ENCODE peak calls at places on chromosomes 11 and 22, in nine cellular contexts. H is astrocyte, F is upper lobe of right lung, Y is right cardiac atrium, P is cardiac fibroblast, X is neuronal stem cell, G is epithelial cell of esophagus, O is fibroblast of mammary gland, K is left ventricle myocardium inferior. L is an unnamed sample.
A peak's percentile ranks its signal among the peaks of the same experiment; 100 is the strongest.

GRCh38 chr11:131998020-131998419 is 627.6 kb downstream of the NTM start:
- DNase-seq in Y (no peak), K (no peak), O (no peak), X (no peak), F (no peak), P (no peak), H (no peak), G (no peak), L (no peak)

GRCh38 chr11:106156290-106156937 is 79.0 kb downstream of the AASDHPPT start:
- DNase-seq in Y (no peak), P (peak; percentile 90), X (peak; percentile 21), K (no peak), O (peak; percentile 79), H (peak; percentile 77), F (no peak), G (peak; percentile 83), L (peak; percentile 15)

GRCh38 chr11:46075168-46075567 is 46.1 kb downstream of the PHF21A start:
- DNase-seq in G (peak; percentile 86), Y (no peak), O (peak; percentile 76), F (no peak), X (no peak), H (peak; percentile 68), K (no peak), P (peak; percentile 73), L (no peak)

GRCh38 chr11:44515085-44515484 is 50.4 kb upstream of the CD82 start:
- DNase-seq in H (no peak), K (no peak), G (no peak), O (no peak), Y (no peak), P (peak; percentile 42), X (no peak), F (no peak), L (no peak)

GRCh38 chr11:30107899-30108298 is 91.1 kb upstream of the KCNA4 start:
- DNase-seq in Y (no peak), X (no peak), H (peak; percentile 40), P (peak; percentile 70), F (no peak), O (peak; percentile 75), G (peak; percentile 85), K (no peak), L (no peak)

GRCh38 chr11:61543606-61544306 is 35.2 kb downstream of the LRRC10B start:
- DNase-seq in O (peak; percentile 88), Y (no peak), F (no peak), X (no peak), G (peak; percentile 56), K (no peak), P (peak; percentile 49), H (peak; percentile 32), L (no peak)

GRCh38 chr22:50717709-50718351 is 20.2 kb upstream of the ACR start:
- DNase-seq in O (no peak), P (no peak), F (no peak), K (no peak), G (no peak), Y (peak; percentile 11), H (no peak), X (no peak), L (no peak)

GRCh38 chr11:132318421-132319157 is 948.2 kb downstream of the NTM start:
- DNase-seq in Y (no peak), O (no peak), H (peak; percentile 77), F (no peak), K (no peak), P (peak; percentile 3), G (peak; percentile 84), X (no peak), L (no peak)

GRCh38 chr11:127943763-127944162 is 643.6 kb downstream of the ETS1 start:
- DNase-seq in P (no peak), X (no peak), H (peak; percentile 15), K (no peak), O (peak; percentile 49), F (no peak), G (peak; percentile 53), Y (no peak), L (no peak)

GRCh38 chr11:114059278-114059983 is at the start of gene ZBTB16:
- DNase-seq in X (peak; percentile 84), P (peak; percentile 95), Y (peak; percentile 90), K (peak; percentile 93), F (peak; percentile 95), G (peak; percentile 67), H (no peak), O (peak; percentile 80), L (peak; percentile 48)

GRCh38 chr22:50245214-50246072 is 620 bp upstream of the TUBGCP6 start:
- DNase-seq in F (no peak), P (no peak), X (no peak), G (peak; percentile 48), K (no peak), H (no peak), O (no peak), Y (no peak), L (no peak)

GRCh38 chr22:46022881-46023512 is 46.0 kb upstream of the WNT7B start:
- DNase-seq in X (no peak), G (no peak), H (no peak), P (no peak), F (no peak), Y (no peak), K (no peak), O (no peak), L (no peak)

GRCh38 chr11:8207080-8208000 is 38.5 kb upstream of the RIC3 start:
- DNase-seq in H (peak; percentile 41), G (no peak), P (peak; percentile 18), X (no peak), O (peak; percentile 58), F (no peak), Y (no peak), K (no peak), L (no peak)

GRCh38 chr11:123470862-123471261 is 40.8 kb downstream of the GRAMD1B start:
- DNase-seq in H (no peak), G (no peak), O (no peak), X (no peak), Y (no peak), K (no peak), P (no peak), F (no peak), L (no peak)

GRCh38 chr11:15485432-15485831 is 370.7 kb downstream of the INSC start:
- DNase-seq in Y (no peak), F (no peak), K (no peak), H (no peak), G (no peak), O (no peak), X (no peak), P (no peak), L (no peak)

GRCh38 chr11:1785749-1786261 is 22.1 kb upstream of the CTSD start:
- DNase-seq in K (no peak), H (no peak), P (no peak), O (no peak), Y (no peak), G (no peak), X (no peak), F (no peak), L (no peak)

GRCh38 chr22:30282616-30283046 is 6.7 kb downstream of the CASTOR1 start:
- DNase-seq in Y (no peak), O (no peak), G (no peak), K (no peak), P (no peak), F (no peak), H (no peak), X (no peak), L (no peak)

GRCh38 chr11:44615041-44615513 is 49.6 kb downstream of the CD82 start:
- DNase-seq in Y (no peak), H (no peak), K (peak; percentile 25), G (no peak), O (no peak), F (no peak), X (no peak), P (no peak), L (no peak)

DNA sequence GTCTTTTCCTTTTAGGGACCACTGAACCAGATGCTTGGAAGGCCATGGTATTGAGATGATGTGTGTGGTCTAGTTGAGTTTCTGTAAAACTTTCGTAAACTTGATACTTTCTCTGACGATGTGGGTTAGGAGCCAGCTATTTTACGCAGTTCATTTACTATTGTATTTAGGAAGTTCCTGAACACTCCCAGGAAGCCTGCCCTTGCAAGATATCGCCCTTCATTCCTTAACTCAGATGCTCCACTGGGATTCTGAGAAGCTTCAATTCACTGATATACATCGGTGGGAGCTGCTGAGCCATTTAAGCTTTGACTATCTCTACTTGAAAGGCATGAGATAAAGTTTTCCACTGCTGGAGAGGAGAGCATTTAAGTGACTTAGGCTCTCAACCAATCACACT is 121.3 kb downstream of the CSNK2A3 start:
- DNase-seq in Y (no peak), K (no peak), F (no peak), O (no peak), G (no peak), X (no peak), P (no peak), H (no peak), L (no peak)
- H3K4me3 ChIP-seq in Y (no peak overlapping the region), K (no peak overlapping the region), F (no peak overlapping the region), O (no peak overlapping the region), G (no peak overlapping the region), X (no peak overlapping the region), P (no peak overlapping the region), H (no peak overlapping the region), L (no peak overlapping the region)

DNA sequence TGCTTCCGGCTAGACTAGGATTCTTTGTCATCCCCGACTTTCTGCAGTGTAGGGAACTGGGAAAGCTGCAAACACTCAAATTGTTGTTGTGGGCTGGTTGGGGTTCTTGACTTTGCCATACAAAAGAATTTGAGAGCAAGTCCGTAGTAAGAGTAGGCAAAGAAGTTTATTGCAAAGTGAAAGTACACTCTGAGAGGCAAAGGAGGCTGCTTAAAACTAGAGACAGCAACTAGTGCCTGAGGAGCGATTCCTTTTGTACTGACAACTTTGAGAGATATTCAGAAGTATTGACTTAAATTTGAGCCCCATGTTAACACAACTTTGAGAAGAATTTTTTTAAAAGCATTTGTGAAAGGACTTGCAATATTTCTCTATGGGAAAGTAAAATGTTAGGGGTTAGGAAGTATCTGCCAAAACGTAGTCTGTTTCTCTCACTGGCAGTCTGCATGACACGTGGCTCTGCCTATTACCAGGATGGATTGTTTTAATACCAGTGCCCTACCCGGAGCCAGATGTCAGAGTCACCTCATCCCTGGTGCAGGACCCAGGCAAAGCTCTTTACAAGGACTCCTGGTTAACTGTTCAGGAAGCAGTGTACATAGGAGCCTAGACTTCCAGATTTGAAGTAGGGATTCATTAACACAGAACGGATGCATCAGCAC is 85.0 kb upstream of the CLPB start:
- DNase-seq in K (no peak), F (no peak), X (no peak), Y (no peak), H (no peak), P (no peak), G (no peak), O (no peak), L (no peak)
- H3K4me3 ChIP-seq in K (peak overlapping the region; percentile 3), F (peak overlapping the region; percentile 39), X (no peak overlapping the region), Y (peak overlapping the region; percentile 41), H (no peak overlapping the region), P (no peak overlapping the region), G (peak overlapping the region; percentile 0), O (no peak overlapping the region), L (no peak overlapping the region)

GRCh38 chr22:27749597-27750225 is 51.8 kb downstream of the MN1 start:
- DNase-seq in G (peak; percentile 66), F (no peak), Y (no peak), K (no peak), P (peak; percentile 72), X (no peak), H (peak; percentile 58), O (no peak), L (no peak)
- H3K4me3 ChIP-seq in G (no peak overlapping the region), F (no peak overlapping the region), Y (no peak overlapping the region), K (no peak overlapping the region), P (no peak overlapping the region), X (no peak overlapping the region), H (no peak overlapping the region), O (no peak overlapping the region), L (no peak overlapping the region)

DNA sequence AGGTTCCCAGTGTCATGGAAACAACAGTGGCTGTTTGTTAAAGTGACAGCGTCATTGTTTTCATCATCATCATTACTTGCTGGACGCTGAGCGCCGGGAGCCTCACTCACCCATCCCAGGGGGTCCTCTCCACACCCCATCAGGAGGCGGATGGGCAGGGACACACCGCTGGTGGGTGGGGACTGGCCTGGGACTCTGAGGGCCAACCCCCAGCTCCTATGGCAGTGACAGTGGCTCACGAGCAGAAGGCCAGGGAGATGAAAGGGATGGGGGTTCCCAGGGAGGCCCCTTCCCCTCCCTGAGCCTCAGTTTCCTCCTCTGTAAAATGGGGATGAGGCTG is 76.6 kb upstream of the PRR5 start:
- DNase-seq in Y (no peak), H (no peak), O (no peak), G (no peak), K (no peak), X (no peak), F (no peak), P (no peak), L (no peak)
- H3K4me3 ChIP-seq in Y (no peak overlapping the region), H (no peak overlapping the region), O (no peak overlapping the region), G (no peak overlapping the region), K (no peak overlapping the region), X (no peak overlapping the region), F (no peak overlapping the region), P (no peak overlapping the region), L (no peak overlapping the region)